ENCODE peak calls at places on chromosomes 16 and 17, in eight cellular contexts. One of them, this sample, is unnamed.
A peak's percentile ranks its signal among the peaks of the same experiment; 100 is the strongest.

GRCh38 chr17:61009619-61010018 is 332.0 kb downstream of the BCAS3 start:
- DNase-seq in ascending aorta: no peak
- DNase-seq in posterior vena cava: no peak
- DNase-seq in dorsolateral prefrontal cortex: no peak
- DNase-seq in H9: no peak
- DNase-seq in fibroblast of lung: peak; percentile 49
- DNase-seq in naive thymus-derived CD4-positive, alpha-beta T cell: no peak
- DNase-seq in mesenchymal stem cell: peak; percentile 16
- DNase-seq in this sample: no peak

GRCh38 chr16:1035066-1035415 is 37.5 kb upstream of the SSTR5 start:
- DNase-seq in dorsolateral prefrontal cortex: no peak
- DNase-seq in ascending aorta: no peak
- DNase-seq in mesenchymal stem cell: no peak
- DNase-seq in naive thymus-derived CD4-positive, alpha-beta T cell: no peak
- DNase-seq in fibroblast of lung: no peak
- DNase-seq in H9: no peak
- DNase-seq in posterior vena cava: no peak
- DNase-seq in this sample: no peak

GRCh38 chr17:43545383-43545632 is 832 bp downstream of the ETV4 start:
- DNase-seq in posterior vena cava: no peak
- DNase-seq in mesenchymal stem cell: no peak
- DNase-seq in ascending aorta: no peak
- DNase-seq in dorsolateral prefrontal cortex: no peak
- DNase-seq in naive thymus-derived CD4-positive, alpha-beta T cell: no peak
- DNase-seq in fibroblast of lung: no peak
- DNase-seq in H9: no peak
- DNase-seq in this sample: peak; percentile 28

GRCh38 chr16:76071690-76072089 is 205.5 kb upstream of the CNTNAP4 start:
- DNase-seq in posterior vena cava: no peak
- DNase-seq in naive thymus-derived CD4-positive, alpha-beta T cell: no peak
- DNase-seq in dorsolateral prefrontal cortex: no peak
- DNase-seq in fibroblast of lung: no peak
- DNase-seq in H9: no peak
- DNase-seq in ascending aorta: no peak
- DNase-seq in mesenchymal stem cell: peak; percentile 1
- DNase-seq in this sample: no peak

GRCh38 chr16:88941051-88941932 is 35.7 kb downstream of the CBFA2T3 start:
- DNase-seq in posterior vena cava: no peak
- DNase-seq in naive thymus-derived CD4-positive, alpha-beta T cell: no peak
- DNase-seq in fibroblast of lung: no peak
- DNase-seq in mesenchymal stem cell: no peak
- DNase-seq in ascending aorta: no peak
- DNase-seq in dorsolateral prefrontal cortex: no peak
- DNase-seq in H9: no peak
- DNase-seq in this sample: peak; percentile 41

GRCh38 chr16:6132121-6132520 is 1034.5 kb upstream of the EEF2KMT start:
- DNase-seq in posterior vena cava: no peak
- DNase-seq in fibroblast of lung: no peak
- DNase-seq in naive thymus-derived CD4-positive, alpha-beta T cell: no peak
- DNase-seq in dorsolateral prefrontal cortex: no peak
- DNase-seq in ascending aorta: no peak
- DNase-seq in H9: no peak
- DNase-seq in mesenchymal stem cell: no peak
- DNase-seq in this sample: no peak

GRCh38 chr16:85798901-85799496 is 345 bp downstream of the EMC8 start:
- DNase-seq in H9: peak; percentile 44
- DNase-seq in posterior vena cava: no peak
- DNase-seq in mesenchymal stem cell: peak; percentile 63
- DNase-seq in ascending aorta: no peak
- DNase-seq in dorsolateral prefrontal cortex: no peak
- DNase-seq in fibroblast of lung: peak; percentile 17
- DNase-seq in naive thymus-derived CD4-positive, alpha-beta T cell: peak; percentile 22
- DNase-seq in this sample: no peak

GRCh38 chr17:41013606-41014005 is 4.7 kb upstream of the KRTAP3-1 start:
- DNase-seq in ascending aorta: no peak
- DNase-seq in fibroblast of lung: peak; percentile 9
- DNase-seq in mesenchymal stem cell: no peak
- DNase-seq in H9: no peak
- DNase-seq in posterior vena cava: no peak
- DNase-seq in dorsolateral prefrontal cortex: no peak
- DNase-seq in naive thymus-derived CD4-positive, alpha-beta T cell: no peak
- DNase-seq in this sample: no peak